ENCODE peak calls at places on chromosome 1, in six cellular contexts. N is H9, F is foreskin keratinocyte, U is body of pancreas, H is heart right ventricle, K is spleen. L is an unnamed sample.

GRCh38 chr1:202952818-202953217 is 5.3 kb downstream of the ADIPOR1 start:
- DNase-seq in N (no peak), F (peak), U (no peak), H (peak), K (no peak), L (peak)

GRCh38 chr1:47616906-47617305 is 179.1 kb downstream of the FOXD2 start:
- DNase-seq in N (peak), F (no peak), U (no peak), H (no peak), K (no peak), L (no peak)

GRCh38 chr1:54403808-54404261 is 2.4 kb downstream of the SSBP3 start:
- DNase-seq in N (no peak), F (no peak), U (no peak), H (no peak), K (peak), L (peak)

GRCh38 chr1:192524223-192524622 is 51.4 kb upstream of the RGS1 start:
- DNase-seq in N (no peak), F (no peak), U (no peak), H (no peak), K (no peak), L (no peak)

GRCh38 chr1:183048087-183049085 is 25.2 kb downstream of the LAMC1 start:
- DNase-seq in N (no peak), F (no peak), U (no peak), H (no peak), K (no peak), L (no peak)

GRCh38 chr1:31007462-31007991 is 58.0 kb downstream of the PUM1 start:
- DNase-seq in N (no peak), F (peak), U (no peak), H (no peak), K (no peak), L (peak)

GRCh38 chr1:1098656-1099425 is 17.0 kb downstream of the C1orf159 start:
- DNase-seq in N (no peak), F (no peak), U (no peak), H (no peak), K (peak), L (no peak)

GRCh38 chr1:11337536-11338350 is 64.7 kb downstream of the UBIAD1 start:
- DNase-seq in N (peak), F (no peak), U (peak), H (peak), K (peak), L (peak)

GRCh38 chr1:36208978-36209708 is 15.1 kb upstream of the THRAP3 start:
- DNase-seq in N (no peak), F (no peak), U (no peak), H (no peak), K (no peak), L (no peak)

GRCh38 chr1:89672489-89673183 is 39.7 kb downstream of the LRRC8C start:
- DNase-seq in N (no peak), F (no peak), U (no peak), H (no peak), K (no peak), L (no peak)

GRCh38 chr1:164704954-164705353 is 146.0 kb downstream of the PBX1 start:
- DNase-seq in N (no peak), F (no peak), U (no peak), H (no peak), K (no peak), L (no peak)

GRCh38 chr1:174003867-174004266 is 18.3 kb downstream of the RC3H1 start:
- DNase-seq in N (no peak), F (no peak), U (no peak), H (no peak), K (no peak), L (no peak)

GRCh38 chr1:200916152-200916551 is 21.5 kb downstream of the INAVA start:
- DNase-seq in N (peak), F (no peak), U (no peak), H (no peak), K (peak), L (no peak)
- TF ChIP-seq CTCF in N (peak), F (peak), U (no peak), H (no peak), K (no peak), L (no peak)

GRCh38 chr1:109767596-109768334 is 4.0 kb upstream of the EPS8L3 start:
- DNase-seq in N (no peak), F (no peak), U (peak), H (no peak), K (peak), L (no peak)

GRCh38 chr1:109763646-109764415 is at the start of gene EPS8L3:
- DNase-seq in N (no peak), F (no peak), U (peak), H (no peak), K (peak), L (no peak)

GRCh38 chr1:109765896-109766615 is 2.3 kb upstream of the EPS8L3 start:
- DNase-seq in N (no peak), F (no peak), U (peak), H (no peak), K (peak), L (no peak)

GRCh38 chr1:109764561-109765482 is 1.1 kb upstream of the EPS8L3 start:
- DNase-seq in N (no peak), F (no peak), U (peak), H (no peak), K (peak), L (no peak)

GRCh38 chr1:109765483-109765815 is 1.7 kb upstream of the EPS8L3 start:
- DNase-seq in N (no peak), F (no peak), U (peak), H (no peak), K (no peak), L (no peak)
- H3K27ac ChIP-seq in N (no peak), F (no peak), U (no peak), H (no peak), K (no peak), L (no peak)

GRCh38 chr1:165827199-165828102 is at the start of gene UCK2:
- DNase-seq in N (peak), F (no peak), U (peak), H (peak), K (peak), L (peak)
- TF ChIP-seq CTCF in N (peak), F (peak), U (peak), H (no peak), K (no peak), L (peak)

GRCh38 chr1:6854166-6854565 is 68.9 kb downstream of the CAMTA1 start:
- DNase-seq in N (no peak), F (peak), U (no peak), H (no peak), K (no peak), L (no peak)
- H3K27ac ChIP-seq in N (no peak), F (no peak), U (no peak), H (no peak), K (no peak), L (no peak)

DNA sequence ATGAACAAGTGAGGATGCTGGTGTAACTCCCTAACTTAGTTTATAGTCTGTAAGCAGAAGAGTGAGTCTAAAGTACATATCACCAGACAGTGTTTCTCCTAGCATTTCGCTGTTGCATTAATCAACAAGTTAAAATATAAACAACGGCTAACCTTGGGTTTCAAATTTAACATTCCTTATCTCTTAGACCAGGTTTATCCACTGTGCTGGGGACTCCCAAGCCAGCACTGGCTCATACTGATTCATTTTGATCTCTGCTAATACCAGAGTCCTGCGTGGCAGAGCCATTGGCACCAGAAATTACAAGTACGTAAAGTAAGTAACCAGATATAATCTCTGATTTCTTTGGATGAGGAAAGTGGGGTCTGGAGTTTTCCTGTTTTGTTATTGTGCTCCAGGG is at the start of gene FMO1:
- DNase-seq in N (no peak), F (no peak), U (no peak), H (no peak), K (no peak), L (no peak)
- TF ChIP-seq CTCF in N (no peak), F (no peak), U (no peak), H (no peak), K (no peak), L (no peak)

DNA sequence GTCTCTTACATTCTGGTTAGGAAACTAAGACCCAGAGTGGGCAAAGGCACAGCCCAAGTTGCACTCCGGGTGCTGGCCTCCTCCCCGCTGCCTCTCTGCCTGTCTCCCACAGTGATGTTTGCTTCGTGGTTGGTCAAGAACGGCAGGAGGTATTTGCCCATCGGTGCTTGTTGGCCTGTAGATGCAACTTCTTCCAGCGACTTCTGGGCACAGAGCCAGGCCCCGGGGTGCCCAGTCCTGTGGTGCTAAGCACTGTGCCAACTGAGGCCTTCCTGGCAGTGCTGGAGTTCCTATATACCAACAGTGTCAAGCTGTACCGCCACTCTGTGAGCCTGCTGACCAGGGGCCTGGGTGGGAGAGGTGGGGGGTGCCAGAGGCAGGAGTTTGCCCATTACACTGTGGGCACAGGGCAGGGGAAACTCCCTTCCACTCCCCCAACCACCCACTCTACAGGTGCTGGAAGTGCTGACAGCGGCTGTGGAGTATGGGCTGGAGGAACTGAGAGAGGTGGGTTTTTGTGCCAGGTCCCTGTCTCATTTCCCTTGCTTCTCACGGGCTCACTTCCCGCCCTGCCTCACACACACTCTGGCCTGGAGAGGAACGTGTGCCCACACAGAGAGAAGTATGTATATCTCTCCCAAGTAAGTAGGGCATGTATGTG is 1.9 kb downstream of the BTBD19 start:
- DNase-seq in N (peak), F (no peak), U (peak), H (no peak), K (peak), L (no peak)
- H3K27ac ChIP-seq in N (no peak), F (no peak), U (peak), H (peak), K (peak), L (peak)

GRCh38 chr1:201468844-201469644 is at the start of gene PHLDA3:
- DNase-seq in N (peak), F (peak), U (peak), H (peak), K (peak), L (peak)
- TF ChIP-seq CTCF in N (no peak), F (peak), U (peak), H (no peak), K (no peak), L (no peak)

GRCh38 chr1:6414881-6415280 is 4.8 kb downstream of the HES2 start:
- DNase-seq in N (no peak), F (no peak), U (no peak), H (no peak), K (no peak), L (no peak)
- H3K27ac ChIP-seq in N (no peak), F (peak), U (no peak), H (no peak), K (no peak), L (peak)

DNA sequence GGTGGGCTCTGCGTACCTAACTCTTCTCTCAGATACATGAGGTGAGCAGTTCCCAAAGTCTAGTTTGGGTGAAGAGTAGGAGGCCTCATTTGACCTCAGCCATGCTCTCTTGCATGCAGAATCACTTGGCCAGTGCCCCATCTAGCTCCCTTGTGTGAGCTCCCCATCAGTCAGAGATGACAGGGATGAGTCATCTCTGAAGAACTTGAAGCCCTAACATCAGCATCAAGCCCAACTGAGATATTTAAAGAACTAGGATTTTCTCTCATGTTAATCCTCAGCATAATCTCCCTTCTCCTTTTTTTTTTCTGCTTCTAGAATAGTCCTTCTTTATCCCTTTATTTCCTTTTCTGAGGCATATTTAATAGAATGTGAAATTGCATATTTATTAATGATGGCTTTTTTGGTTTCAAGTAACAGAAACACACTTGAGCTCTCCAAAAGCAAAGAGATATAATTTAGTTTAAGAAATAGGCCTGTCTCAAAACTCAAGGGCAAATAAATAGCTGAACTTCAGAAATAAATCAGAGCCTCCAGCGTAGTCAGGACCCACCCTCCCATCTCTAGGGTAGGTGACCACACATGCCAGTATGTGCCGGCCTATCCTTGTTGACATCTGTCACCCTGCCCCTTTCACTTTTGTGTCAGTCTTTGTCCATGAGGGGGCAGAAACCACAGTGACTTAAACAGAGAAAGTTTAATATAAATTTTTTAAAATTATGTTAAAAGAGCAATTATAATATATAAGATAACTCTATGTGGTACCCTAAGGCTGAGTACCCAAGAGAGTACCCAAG is 112.3 kb downstream of the TSEN15 start:
- DNase-seq in N (no peak), F (peak), U (no peak), H (no peak), K (no peak), L (peak)
- TF ChIP-seq CTCF in N (no peak), F (no peak), U (no peak), H (no peak), K (no peak), L (no peak)

L was measured in RWPE1.